ENCODE peak calls at places on chromosomes 4 and X, in four cellular contexts. One of them, this sample, is unnamed.

GRCh38 chr4:157012781-157013180 is 41.2 kb upstream of the PDGFC start:
- DNase-seq in lower lobe of right lung: no peak
- DNase-seq in colonic mucosa: no peak
- DNase-seq in gastrocnemius medialis: no peak
- DNase-seq in this sample: no peak

GRCh38 chr4:29278580-29278979 is 1441.6 kb upstream of the PCDH7 start:
- DNase-seq in colonic mucosa: no peak
- DNase-seq in gastrocnemius medialis: no peak
- DNase-seq in lower lobe of right lung: no peak
- DNase-seq in this sample: no peak

GRCh38 chr4:84529169-84529751 is 30.2 kb upstream of the NKX6-1 start:
- DNase-seq in gastrocnemius medialis: no peak
- DNase-seq in lower lobe of right lung: no peak
- DNase-seq in colonic mucosa: no peak
- DNase-seq in this sample: no peak

GRCh38 chr4:5470318-5470889 is 238.0 kb downstream of the EVC2 start:
- DNase-seq in gastrocnemius medialis: no peak
- DNase-seq in lower lobe of right lung: no peak
- DNase-seq in colonic mucosa: no peak
- DNase-seq in this sample: no peak

GRCh38 chrX:132636080-132636479 is 147.2 kb upstream of the MBNL3 start:
- DNase-seq in gastrocnemius medialis: no peak
- DNase-seq in colonic mucosa: no peak
- DNase-seq in lower lobe of right lung: no peak
- DNase-seq in this sample: no peak

GRCh38 chrX:47611926-47612325 is 7.7 kb downstream of the SYN1 start:
- DNase-seq in colonic mucosa: no peak
- DNase-seq in lower lobe of right lung: no peak
- DNase-seq in gastrocnemius medialis: no peak
- DNase-seq in this sample: no peak

GRCh38 chrX:153818571-153819397 is 11.6 kb downstream of the PDZD4 start:
- DNase-seq in gastrocnemius medialis: no peak
- DNase-seq in colonic mucosa: no peak
- DNase-seq in lower lobe of right lung: peak
- DNase-seq in this sample: peak

GRCh38 chr4:125316391-125316780 is 1.6 kb downstream of the FAT4 start:
- DNase-seq in lower lobe of right lung: peak
- DNase-seq in colonic mucosa: peak
- DNase-seq in gastrocnemius medialis: peak
- DNase-seq in this sample: peak

GRCh38 chrX:57265126-57265525 is 21.4 kb upstream of the FAAH2 start:
- DNase-seq in colonic mucosa: no peak
- DNase-seq in gastrocnemius medialis: no peak
- DNase-seq in lower lobe of right lung: no peak
- DNase-seq in this sample: no peak

GRCh38 chr4:3518941-3519340 is 13.3 kb downstream of the LRPAP1 start:
- DNase-seq in gastrocnemius medialis: peak
- DNase-seq in lower lobe of right lung: peak
- DNase-seq in colonic mucosa: no peak
- DNase-seq in this sample: no peak

GRCh38 chrX:16205840-16206239 is 38.6 kb downstream of the MAGEB17 start:
- DNase-seq in lower lobe of right lung: no peak
- DNase-seq in colonic mucosa: no peak
- DNase-seq in gastrocnemius medialis: no peak
- DNase-seq in this sample: no peak

GRCh38 chrX:136397001-136397400 is 90.7 kb upstream of the BRS3 start:
- DNase-seq in colonic mucosa: no peak
- DNase-seq in lower lobe of right lung: no peak
- DNase-seq in gastrocnemius medialis: no peak
- DNase-seq in this sample: no peak

GRCh38 chr4:142264961-142265360 is 581.1 kb downstream of the INPP4B start:
- DNase-seq in colonic mucosa: no peak
- DNase-seq in lower lobe of right lung: no peak
- DNase-seq in gastrocnemius medialis: no peak
- DNase-seq in this sample: no peak

GRCh38 chr4:111946789-111947188 is 198.5 kb upstream of the FAM241A start:
- DNase-seq in colonic mucosa: no peak
- DNase-seq in lower lobe of right lung: no peak
- DNase-seq in gastrocnemius medialis: no peak
- DNase-seq in this sample: no peak

GRCh38 chr4:11698846-11699590 is 270.3 kb upstream of the HS3ST1 start:
- DNase-seq in colonic mucosa: no peak
- DNase-seq in gastrocnemius medialis: no peak
- DNase-seq in lower lobe of right lung: no peak
- DNase-seq in this sample: no peak

GRCh38 chr4:174764105-174764729 is 64.8 kb downstream of the GLRA3 start:
- DNase-seq in gastrocnemius medialis: no peak
- DNase-seq in colonic mucosa: no peak
- DNase-seq in lower lobe of right lung: no peak
- DNase-seq in this sample: no peak

GRCh38 chr4:171644430-171645057 is 168.7 kb upstream of the GALNTL6 start:
- DNase-seq in colonic mucosa: no peak
- DNase-seq in gastrocnemius medialis: no peak
- DNase-seq in lower lobe of right lung: no peak
- DNase-seq in this sample: no peak

GRCh38 chr4:155060873-155061272 is 147.6 kb upstream of the NPY2R start:
- DNase-seq in colonic mucosa: no peak
- DNase-seq in lower lobe of right lung: no peak
- DNase-seq in gastrocnemius medialis: no peak
- DNase-seq in this sample: no peak

GRCh38 chr4:23945521-23946017 is 55.7 kb upstream of the PPARGC1A start:
- DNase-seq in gastrocnemius medialis: peak
- DNase-seq in colonic mucosa: no peak
- DNase-seq in lower lobe of right lung: peak
- DNase-seq in this sample: no peak

GRCh38 chr4:146291313-146291712 is 77.0 kb downstream of the REELD1 start:
- DNase-seq in gastrocnemius medialis: no peak
- DNase-seq in colonic mucosa: no peak
- DNase-seq in lower lobe of right lung: no peak
- DNase-seq in this sample: no peak

GRCh38 chr4:188127157-188127874 is 11.9 kb upstream of the TRIML1 start:
- DNase-seq in gastrocnemius medialis: no peak
- DNase-seq in lower lobe of right lung: no peak
- DNase-seq in colonic mucosa: no peak
- DNase-seq in this sample: no peak

GRCh38 chr4:120769227-120769626 is 153.3 kb downstream of the PRDM5 start:
- DNase-seq in lower lobe of right lung: no peak
- DNase-seq in gastrocnemius medialis: no peak
- DNase-seq in colonic mucosa: no peak
- DNase-seq in this sample: no peak

GRCh38 chr4:46392421-46392820 is 2.5 kb upstream of the GABRA2 start:
- DNase-seq in gastrocnemius medialis: no peak
- DNase-seq in colonic mucosa: no peak
- DNase-seq in lower lobe of right lung: no peak
- DNase-seq in this sample: no peak

GRCh38 chr4:55435136-55435535 is 39.4 kb downstream of the TMEM165 start:
- DNase-seq in gastrocnemius medialis: no peak
- DNase-seq in lower lobe of right lung: no peak
- DNase-seq in colonic mucosa: no peak
- DNase-seq in this sample: no peak

GRCh38 chr4:118327554-118328241 is 25.1 kb downstream of the PRSS12 start:
- DNase-seq in colonic mucosa: no peak
- DNase-seq in lower lobe of right lung: no peak
- DNase-seq in gastrocnemius medialis: no peak
- DNase-seq in this sample: no peak

GRCh38 chrX:8867454-8867853 is 66.3 kb upstream of the FAM9A start:
- DNase-seq in gastrocnemius medialis: no peak
- DNase-seq in lower lobe of right lung: no peak
- DNase-seq in colonic mucosa: no peak
- DNase-seq in this sample: no peak

GRCh38 chrX:44016906-44017305 is 43.7 kb upstream of the NDP start:
- DNase-seq in gastrocnemius medialis: no peak
- DNase-seq in colonic mucosa: no peak
- DNase-seq in lower lobe of right lung: no peak
- DNase-seq in this sample: no peak

GRCh38 chrX:17527135-17527701 is 152.2 kb downstream of the NHS start:
- DNase-seq in colonic mucosa: peak
- DNase-seq in lower lobe of right lung: peak
- DNase-seq in gastrocnemius medialis: peak
- DNase-seq in this sample: no peak

GRCh38 chrX:9562851-9563250 is 98.0 kb downstream of the TBL1X start:
- DNase-seq in colonic mucosa: no peak
- DNase-seq in gastrocnemius medialis: peak
- DNase-seq in lower lobe of right lung: no peak
- DNase-seq in this sample: no peak

GRCh38 chr4:152929888-152930287 is 6.2 kb upstream of the FHDC1 start:
- DNase-seq in colonic mucosa: no peak
- DNase-seq in gastrocnemius medialis: no peak
- DNase-seq in lower lobe of right lung: no peak
- DNase-seq in this sample: no peak

GRCh38 chrX:39112143-39112542 is 310.9 kb downstream of the MID1IP1 start:
- DNase-seq in lower lobe of right lung: no peak
- DNase-seq in gastrocnemius medialis: no peak
- DNase-seq in colonic mucosa: no peak
- DNase-seq in this sample: no peak

GRCh38 chrX:150547511-150548115 is 20.8 kb upstream of the MTM1 start:
- DNase-seq in lower lobe of right lung: peak
- DNase-seq in colonic mucosa: peak
- DNase-seq in gastrocnemius medialis: peak
- DNase-seq in this sample: peak

DNA sequence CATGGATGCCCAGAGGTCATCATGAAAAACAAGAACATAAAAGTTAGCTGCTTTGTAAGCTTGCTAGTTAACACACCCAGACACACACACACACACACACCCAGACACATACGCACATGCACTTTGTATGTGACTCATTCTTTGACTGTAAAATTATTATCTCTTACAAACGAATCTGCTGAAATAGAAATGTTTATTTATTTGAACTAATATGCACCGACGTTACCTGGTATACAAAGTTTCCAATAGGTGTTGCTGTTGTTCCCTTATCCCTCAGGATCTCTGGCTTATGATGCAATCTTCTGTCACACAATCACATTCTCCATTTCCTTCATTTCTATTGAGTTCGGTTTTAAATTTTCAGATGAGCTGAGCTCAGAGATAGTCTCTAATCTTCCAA is 209.3 kb downstream of the PTTG2 start:
- DNase-seq in gastrocnemius medialis: no peak
- DNase-seq in colonic mucosa: no peak
- DNase-seq in lower lobe of right lung: no peak
- DNase-seq in this sample: no peak
- TF ChIP-seq CTCF in gastrocnemius medialis: no peak
- TF ChIP-seq CTCF in colonic mucosa: no peak
- TF ChIP-seq CTCF in lower lobe of right lung: no peak
- TF ChIP-seq CTCF in this sample: no peak

GRCh38 chr4:7189475-7190277 is 2.7 kb upstream of the SORCS2 start:
- DNase-seq in gastrocnemius medialis: no peak
- DNase-seq in lower lobe of right lung: peak
- DNase-seq in colonic mucosa: no peak
- DNase-seq in this sample: no peak
- TF ChIP-seq CTCF in gastrocnemius medialis: no peak
- TF ChIP-seq CTCF in lower lobe of right lung: no peak
- TF ChIP-seq CTCF in colonic mucosa: no peak
- TF ChIP-seq CTCF in this sample: peak

GRCh38 chrX:139475432-139475831 is 55.1 kb upstream of the F9 start:
- DNase-seq in gastrocnemius medialis: no peak
- DNase-seq in colonic mucosa: no peak
- DNase-seq in lower lobe of right lung: no peak
- DNase-seq in this sample: no peak
- TF ChIP-seq CTCF in gastrocnemius medialis: no peak
- TF ChIP-seq CTCF in colonic mucosa: no peak
- TF ChIP-seq CTCF in lower lobe of right lung: no peak
- TF ChIP-seq CTCF in this sample: no peak

GRCh38 chrX:94524867-94525266 is 850.9 kb downstream of the FAM133A start:
- DNase-seq in colonic mucosa: no peak
- DNase-seq in lower lobe of right lung: no peak
- DNase-seq in gastrocnemius medialis: no peak
- DNase-seq in this sample: no peak
- TF ChIP-seq CTCF in colonic mucosa: no peak
- TF ChIP-seq CTCF in lower lobe of right lung: no peak
- TF ChIP-seq CTCF in gastrocnemius medialis: no peak
- TF ChIP-seq CTCF in this sample: no peak

DNA sequence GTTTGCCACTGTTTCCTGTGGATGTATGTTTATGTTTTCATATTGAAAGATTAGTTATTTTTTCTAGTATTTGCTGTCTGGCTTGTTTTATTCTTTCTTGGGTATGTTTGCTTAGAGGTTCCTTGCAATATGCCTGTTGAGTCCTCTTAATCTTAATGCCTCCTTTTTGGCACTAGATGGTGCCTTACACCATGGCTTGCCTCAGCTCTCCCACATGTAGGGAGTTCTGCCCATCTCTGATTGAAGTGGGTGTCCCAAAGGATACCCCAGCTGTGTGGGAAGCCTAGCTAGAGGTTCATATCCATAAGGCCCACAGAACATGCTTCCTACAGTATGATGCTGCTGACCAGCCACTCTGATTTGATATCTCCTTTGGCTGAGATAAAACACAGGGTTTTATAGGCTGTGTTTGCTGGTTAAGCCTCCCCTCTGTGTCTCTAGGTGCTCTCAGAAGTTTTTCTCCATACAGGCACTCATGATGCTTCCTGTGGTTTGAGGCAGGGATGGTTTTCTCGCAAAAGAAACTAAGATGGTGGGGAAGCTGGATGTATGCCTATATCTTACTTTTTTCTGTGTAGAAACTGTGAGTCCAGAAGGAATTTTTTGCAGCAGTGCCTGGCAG is 162.4 kb downstream of the ASB9 start:
- DNase-seq in colonic mucosa: no peak
- DNase-seq in lower lobe of right lung: no peak
- DNase-seq in gastrocnemius medialis: no peak
- DNase-seq in this sample: no peak
- TF ChIP-seq CTCF in colonic mucosa: no peak
- TF ChIP-seq CTCF in lower lobe of right lung: no peak
- TF ChIP-seq CTCF in gastrocnemius medialis: no peak
- TF ChIP-seq CTCF in this sample: no peak